ENCODE peak calls at places on chromosomes 11 and 22, in nine cellular contexts. S is right lobe of liver, K is Caco-2, F is AG04449, E is fibroblast of pulmonary artery, Q is AG04450, Z is astrocyte of the cerebellum, V is Peyer's patch, T is fibroblast of villous mesenchyme. D is an unnamed sample.

GRCh38 chr22:46457502-46458488 is 79.6 kb downstream of the CELSR1 start:
- DNase-seq in Q (no peak), E (peak), V (no peak), T (peak), K (no peak), Z (no peak), F (no peak), S (no peak), D (peak)

GRCh38 chr22:46992121-46992731 is 229.8 kb downstream of the TBC1D22A start:
- DNase-seq in S (no peak), Z (no peak), T (no peak), E (no peak), Q (no peak), V (peak), F (no peak), K (peak), D (no peak)

GRCh38 chr11:93039841-93040240 is 70.4 kb downstream of the MTNR1B start:
- DNase-seq in Q (no peak), S (no peak), E (no peak), T (no peak), V (no peak), Z (no peak), K (no peak), F (no peak), D (no peak)

GRCh38 chr22:23523746-23524145 is 56.3 kb downstream of the IGLL1 start:
- DNase-seq in S (no peak), T (no peak), Z (no peak), V (no peak), E (no peak), F (no peak), Q (no peak), K (no peak), D (no peak)

GRCh38 chr11:70871881-70872280 is 380.5 kb downstream of the SHANK2 start:
- DNase-seq in K (no peak), T (peak), S (no peak), F (no peak), V (no peak), E (no peak), Q (no peak), Z (no peak), D (no peak)

GRCh38 chr22:32761251-32761903 is 40.1 kb upstream of the TIMP3 start:
- DNase-seq in V (no peak), Z (peak), T (peak), F (no peak), Q (peak), S (no peak), K (no peak), E (no peak), D (peak)

GRCh38 chr11:106077609-106078517 is at the start of gene AASDHPPT:
- DNase-seq in Z (no peak), V (no peak), T (peak), E (peak), F (no peak), S (peak), Q (no peak), K (peak), D (peak)

GRCh38 chr11:110251837-110252236 is 44.6 kb downstream of the RDX start:
- DNase-seq in Z (peak), S (no peak), V (no peak), F (peak), E (peak), Q (no peak), T (peak), K (no peak), D (peak)

GRCh38 chr11:8219257-8220021 is 44.2 kb downstream of the LMO1 start:
- DNase-seq in Q (peak), T (peak), E (peak), Z (peak), K (peak), F (no peak), S (peak), V (peak), D (peak)

GRCh38 chr11:68010058-68011041 is at the start of gene ALDH3B1:
- DNase-seq in K (peak), E (peak), T (peak), S (peak), V (peak), Q (no peak), Z (no peak), F (no peak), D (peak)

GRCh38 chr11:94740083-94740974 is 27.8 kb upstream of the AMOTL1 start:
- DNase-seq in V (peak), Q (no peak), T (no peak), K (no peak), Z (no peak), E (peak), F (no peak), S (peak), D (no peak)

GRCh38 chr11:109329716-109330115 is 92.3 kb upstream of the C11orf87 start:
- DNase-seq in Q (no peak), F (no peak), S (no peak), K (no peak), T (no peak), V (no peak), Z (no peak), E (no peak), D (no peak)

GRCh38 chr11:60389279-60389910 is 6.9 kb upstream of the MS4A14 start:
- DNase-seq in T (no peak), E (no peak), Z (no peak), F (no peak), Q (no peak), V (peak), K (no peak), S (no peak), D (no peak)

GRCh38 chr22:30365891-30366290 is 9.1 kb downstream of the CCDC157 start:
- DNase-seq in T (no peak), Q (no peak), F (no peak), K (no peak), E (no peak), V (no peak), Z (no peak), S (no peak), D (no peak)

GRCh38 chr11:131668867-131669780 is 298.7 kb downstream of the NTM start:
- DNase-seq in Q (no peak), Z (no peak), K (peak), T (peak), S (peak), V (peak), F (no peak), E (peak), D (peak)

GRCh38 chr22:21917206-21917958 is 35.3 kb downstream of the PPM1F start:
- DNase-seq in K (no peak), S (no peak), E (peak), T (peak), Q (no peak), V (no peak), F (no peak), Z (no peak), D (peak)

GRCh38 chr11:63871962-63872832 is 33.3 kb downstream of the MARK2 start:
- DNase-seq in K (peak), E (peak), Q (peak), Z (peak), F (peak), T (peak), V (peak), S (peak), D (peak)

GRCh38 chr11:120499088-120499487 is 12.5 kb upstream of the GRIK4 start:
- DNase-seq in T (no peak), S (no peak), E (no peak), V (no peak), K (no peak), Z (no peak), Q (no peak), F (no peak), D (no peak)

GRCh38 chr22:19001204-19001603 is 65.1 kb upstream of the PRODH start:
- DNase-seq in E (no peak), K (no peak), Q (no peak), S (no peak), T (no peak), Z (no peak), F (no peak), V (no peak), D (no peak)

GRCh38 chr11:125504580-125504979 is 8.5 kb upstream of the FEZ1 start:
- DNase-seq in F (no peak), E (no peak), Z (no peak), V (no peak), S (no peak), K (no peak), Q (no peak), T (no peak), D (no peak)

GRCh38 chr22:39960791-39961746 is 872 bp downstream of the TMA7B start:
- DNase-seq in E (peak), Z (peak), S (no peak), F (peak), K (no peak), T (peak), V (peak), Q (peak), D (peak)

GRCh38 chr11:109819410-109819809 is 273.8 kb upstream of the ZC3H12C start:
- DNase-seq in Q (no peak), S (no peak), Z (no peak), K (no peak), F (no peak), T (no peak), E (no peak), V (no peak), D (no peak)

GRCh38 chr11:65491614-65492386 is 7.0 kb upstream of the MALAT1 start:
- DNase-seq in K (no peak), S (peak), F (peak), Q (no peak), Z (peak), V (peak), E (peak), T (peak), D (peak)
- H3K4me3 ChIP-seq in K (no peak), S (no peak), F (peak), Q (no peak), Z (no peak), V (no peak), E (no peak), T (no peak), D (no peak)

GRCh38 chr11:3040881-3041280 is 16.3 kb downstream of the CARS1 start:
- DNase-seq in F (no peak), K (no peak), V (no peak), T (no peak), E (no peak), Q (no peak), S (peak), Z (no peak), D (no peak)
- H3K4me3 ChIP-seq in F (no peak), K (no peak), V (no peak), T (no peak), E (no peak), Q (no peak), S (no peak), Z (no peak), D (no peak)

DNA sequence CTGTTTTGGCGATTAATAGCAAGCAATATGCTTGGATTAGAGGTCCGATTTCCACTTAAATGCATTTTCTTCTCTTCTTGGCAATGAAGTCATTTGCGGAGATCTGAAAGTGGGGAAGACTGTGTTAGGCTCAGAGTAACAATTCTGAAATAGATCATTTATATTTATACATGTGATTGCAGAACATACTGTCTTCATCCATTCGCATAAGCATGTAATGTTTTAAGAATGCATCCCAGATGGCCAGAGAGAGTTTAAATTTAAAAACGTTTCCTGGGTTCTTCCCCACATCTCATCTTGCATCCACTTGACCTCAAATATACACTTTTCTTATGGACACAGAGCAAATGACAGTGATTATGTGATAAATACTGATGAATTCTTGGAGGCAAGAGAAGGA is 13.9 kb upstream of the TFIP11 start:
- DNase-seq in V (no peak), Q (no peak), Z (no peak), T (no peak), K (no peak), E (no peak), F (no peak), S (no peak), D (no peak)
- H3K4me3 ChIP-seq in V (no peak), Q (no peak), Z (no peak), T (no peak), K (no peak), E (no peak), F (no peak), S (peak), D (no peak)

DNA sequence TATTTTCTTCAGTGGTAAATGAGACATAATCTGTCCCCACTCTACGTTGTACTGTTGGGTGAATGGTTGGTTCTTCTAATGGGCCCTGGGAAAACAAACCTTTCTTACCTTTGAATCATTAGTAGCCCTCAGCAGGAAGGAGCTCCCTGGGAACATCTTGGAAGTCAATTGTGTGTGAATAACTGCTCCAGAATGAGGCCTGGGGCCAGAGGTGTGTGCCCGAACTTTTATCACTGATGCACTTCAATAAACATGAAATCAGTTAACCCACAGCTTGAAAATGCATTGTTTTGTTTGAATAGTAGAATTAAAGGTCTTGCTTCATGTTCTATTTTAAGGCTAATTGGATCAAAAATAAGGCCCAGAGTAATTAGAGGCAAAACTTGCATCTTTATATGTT is 67.1 kb downstream of the NAV2 start:
- DNase-seq in Z (no peak), E (no peak), K (no peak), V (no peak), Q (no peak), T (no peak), S (no peak), F (no peak), D (no peak)
- H3K4me3 ChIP-seq in Z (no peak), E (no peak), K (no peak), V (no peak), Q (no peak), T (no peak), S (no peak), F (no peak), D (no peak)

DNA sequence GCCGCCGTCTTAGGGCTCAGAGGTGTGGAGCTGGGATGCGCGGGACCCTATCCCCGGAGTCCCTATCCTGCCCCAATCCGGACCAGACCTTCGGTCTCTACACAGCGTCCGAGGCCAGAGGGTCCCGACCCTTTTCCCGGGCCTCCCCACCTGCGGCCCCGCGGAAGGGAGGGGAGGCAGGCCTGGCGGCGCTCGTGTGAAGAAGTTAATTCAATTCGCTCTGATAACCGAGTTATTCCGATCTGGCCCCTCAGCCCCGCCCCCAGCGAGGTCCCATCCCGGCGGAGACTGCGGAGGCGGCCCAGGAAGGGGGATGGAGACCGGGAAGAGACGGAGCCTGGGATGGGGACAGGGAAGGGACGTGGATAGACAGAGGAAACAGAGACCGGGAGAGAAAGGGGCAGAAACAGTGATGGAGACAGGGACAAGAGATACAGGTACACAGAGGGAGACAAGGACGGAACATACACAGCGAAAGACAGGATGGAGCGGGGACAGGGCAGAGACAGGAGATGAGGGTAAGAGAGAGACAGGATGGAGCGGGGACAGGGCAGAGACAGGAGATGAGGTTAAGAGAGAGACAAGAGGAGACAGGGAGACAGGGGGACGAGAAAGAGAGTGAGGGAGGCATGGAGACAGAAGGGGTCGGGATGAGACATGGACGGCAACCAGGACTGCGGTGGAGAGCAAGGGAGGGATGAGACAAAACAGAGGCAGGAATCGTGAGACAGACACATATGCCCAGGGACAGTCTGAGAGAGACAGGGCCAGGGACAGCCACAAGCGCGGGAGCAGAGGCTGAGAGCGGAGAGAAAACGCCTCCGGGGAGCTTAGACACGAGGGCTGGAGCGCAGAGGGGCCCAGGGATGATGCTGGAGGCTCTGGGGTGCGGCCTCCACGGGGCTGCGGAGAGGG is 598 bp upstream of the PHOX2A start:
- DNase-seq in F (no peak), K (no peak), E (no peak), T (no peak), Z (no peak), S (no peak), Q (no peak), V (no peak), D (no peak)
- H3K4me3 ChIP-seq in F (peak), K (no peak), E (no peak), T (peak), Z (peak), S (no peak), Q (peak), V (peak), D (no peak)

GRCh38 chr11:44467413-44467812 is 98.0 kb upstream of the CD82 start:
- DNase-seq in T (no peak), Z (no peak), V (no peak), E (no peak), K (no peak), Q (no peak), S (no peak), F (no peak), D (no peak)
- H3K4me3 ChIP-seq in T (no peak), Z (no peak), V (no peak), E (no peak), K (no peak), Q (no peak), S (no peak), F (no peak), D (no peak)

DNA sequence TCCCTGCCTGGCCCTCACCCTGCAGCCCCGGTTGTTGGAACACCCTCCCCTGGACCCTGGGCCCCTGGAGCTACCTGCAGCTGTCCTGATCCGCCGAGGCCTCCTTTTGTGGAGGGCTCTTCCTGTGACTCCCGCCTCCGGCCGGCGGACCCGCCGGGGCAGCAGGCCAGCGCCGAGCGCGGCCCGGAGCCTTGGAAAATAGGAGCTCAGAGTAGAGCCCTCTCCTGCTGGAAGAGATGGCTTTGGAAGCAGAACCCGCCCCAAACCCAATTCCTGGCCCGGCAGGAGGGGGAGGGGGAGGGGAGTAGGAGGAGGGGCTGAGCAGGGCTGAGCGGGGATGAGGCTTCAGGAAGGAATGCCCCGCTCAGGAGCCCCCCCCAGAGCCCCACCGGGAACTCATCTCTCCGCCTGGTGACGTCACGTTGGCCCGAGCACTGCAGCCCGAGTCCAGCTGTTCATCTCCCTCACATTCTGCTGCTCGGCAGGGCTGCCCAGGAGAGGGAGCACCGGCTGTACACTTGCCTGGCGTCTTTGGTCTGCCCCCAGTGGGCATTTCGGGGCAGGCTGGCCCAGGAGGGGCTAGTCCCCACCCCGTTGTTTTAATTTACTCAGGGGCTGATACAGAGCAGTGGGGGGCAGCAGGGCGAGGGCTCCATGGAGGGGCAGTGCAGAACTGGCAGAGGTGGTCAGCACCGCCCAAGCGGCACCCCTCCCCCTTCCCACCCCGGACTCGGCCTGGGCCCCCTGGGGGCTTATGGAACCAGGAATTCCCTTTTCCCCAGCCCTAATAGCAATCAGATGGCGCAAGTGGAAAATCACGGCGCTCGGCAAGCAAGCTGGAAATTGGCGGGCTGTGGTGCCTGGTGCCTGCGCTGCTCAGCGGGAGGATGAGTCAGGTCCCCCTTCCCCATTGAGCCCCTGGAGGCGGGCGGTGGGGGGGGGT is at the start of gene MRGPRF:
- DNase-seq in K (peak), F (no peak), V (peak), Q (peak), S (peak), E (peak), Z (peak), T (peak), D (peak)
- H3K4me3 ChIP-seq in K (no peak), F (peak), V (peak), Q (peak), S (peak), E (peak), Z (peak), T (peak), D (peak)

D was measured in astrocyte of the spinal cord.